ENCODE peak calls at places on chromosomes 12 and 14, in nine cellular contexts. One of them, this sample, is unnamed.

GRCh38 chr14:36585100-36585499 is 2.7 kb upstream of the NKX2-8 start:
- DNase-seq in body of pancreas: no peak
- DNase-seq in choroid plexus epithelial cell: no peak
- DNase-seq in gastrocnemius medialis: no peak
- DNase-seq in astrocyte of the spinal cord: no peak
- DNase-seq in AG10803: no peak
- DNase-seq in astrocyte of the cerebellum: no peak
- DNase-seq in PC-3: no peak
- DNase-seq in neural progenitor cell: no peak
- DNase-seq in this sample: no peak

GRCh38 chr14:100476012-100476822 is 111.0 kb downstream of the BEGAIN start:
- DNase-seq in body of pancreas: peak; percentile 69
- DNase-seq in choroid plexus epithelial cell: peak; percentile 93
- DNase-seq in gastrocnemius medialis: peak; percentile 57
- DNase-seq in astrocyte of the spinal cord: peak; percentile 99
- DNase-seq in AG10803: peak; percentile 94
- DNase-seq in astrocyte of the cerebellum: peak; percentile 99
- DNase-seq in PC-3: peak; percentile 97
- DNase-seq in neural progenitor cell: no peak
- DNase-seq in this sample: no peak

GRCh38 chr14:28767239-28767850 is 758 bp downstream of the FOXG1 start:
- DNase-seq in body of pancreas: no peak
- DNase-seq in choroid plexus epithelial cell: no peak
- DNase-seq in gastrocnemius medialis: no peak
- DNase-seq in astrocyte of the spinal cord: no peak
- DNase-seq in AG10803: no peak
- DNase-seq in astrocyte of the cerebellum: no peak
- DNase-seq in PC-3: no peak
- DNase-seq in neural progenitor cell: no peak
- DNase-seq in this sample: no peak

GRCh38 chr12:125091401-125091800 is 26.2 kb downstream of the AACS start:
- DNase-seq in body of pancreas: no peak
- DNase-seq in choroid plexus epithelial cell: no peak
- DNase-seq in gastrocnemius medialis: no peak
- DNase-seq in astrocyte of the spinal cord: no peak
- DNase-seq in AG10803: no peak
- DNase-seq in astrocyte of the cerebellum: no peak
- DNase-seq in PC-3: no peak
- DNase-seq in neural progenitor cell: no peak
- DNase-seq in this sample: no peak

GRCh38 chr12:19576421-19576925 is 137.2 kb downstream of the AEBP2 start:
- DNase-seq in body of pancreas: no peak
- DNase-seq in choroid plexus epithelial cell: peak; percentile 30
- DNase-seq in gastrocnemius medialis: no peak
- DNase-seq in astrocyte of the spinal cord: peak; percentile 27
- DNase-seq in AG10803: no peak
- DNase-seq in astrocyte of the cerebellum: no peak
- DNase-seq in PC-3: no peak
- DNase-seq in neural progenitor cell: no peak
- DNase-seq in this sample: no peak

GRCh38 chr14:74932401-74932901 is 9.4 kb upstream of the RPS6KL1 start:
- DNase-seq in body of pancreas: no peak
- DNase-seq in choroid plexus epithelial cell: no peak
- DNase-seq in gastrocnemius medialis: peak; percentile 54
- DNase-seq in astrocyte of the spinal cord: no peak
- DNase-seq in AG10803: no peak
- DNase-seq in astrocyte of the cerebellum: no peak
- DNase-seq in PC-3: peak; percentile 34
- DNase-seq in neural progenitor cell: no peak
- DNase-seq in this sample: no peak

GRCh38 chr12:62785941-62786559 is 148.9 kb downstream of the PPM1H start:
- DNase-seq in body of pancreas: no peak
- DNase-seq in choroid plexus epithelial cell: peak; percentile 92
- DNase-seq in gastrocnemius medialis: no peak
- DNase-seq in astrocyte of the spinal cord: peak; percentile 94
- DNase-seq in AG10803: peak; percentile 93
- DNase-seq in astrocyte of the cerebellum: peak; percentile 73
- DNase-seq in PC-3: peak; percentile 98
- DNase-seq in neural progenitor cell: no peak
- DNase-seq in this sample: no peak

GRCh38 chr12:49462103-49462739 is 76.6 kb upstream of the KCNH3 start:
- DNase-seq in body of pancreas: no peak
- DNase-seq in choroid plexus epithelial cell: peak; percentile 33
- DNase-seq in gastrocnemius medialis: peak; percentile 44
- DNase-seq in astrocyte of the spinal cord: no peak
- DNase-seq in AG10803: no peak
- DNase-seq in astrocyte of the cerebellum: no peak
- DNase-seq in PC-3: no peak
- DNase-seq in neural progenitor cell: peak; percentile 16
- DNase-seq in this sample: no peak

GRCh38 chr14:33899723-33900341 is 51.0 kb downstream of the EGLN3 start:
- DNase-seq in body of pancreas: no peak
- DNase-seq in choroid plexus epithelial cell: no peak
- DNase-seq in gastrocnemius medialis: no peak
- DNase-seq in astrocyte of the spinal cord: no peak
- DNase-seq in AG10803: no peak
- DNase-seq in astrocyte of the cerebellum: no peak
- DNase-seq in PC-3: no peak
- DNase-seq in neural progenitor cell: no peak
- DNase-seq in this sample: no peak

GRCh38 chr12:84463756-84464495 is 448.7 kb downstream of the SLC6A15 start:
- DNase-seq in body of pancreas: no peak
- DNase-seq in choroid plexus epithelial cell: no peak
- DNase-seq in gastrocnemius medialis: no peak
- DNase-seq in astrocyte of the spinal cord: peak; percentile 6
- DNase-seq in AG10803: peak; percentile 88
- DNase-seq in astrocyte of the cerebellum: peak; percentile 5
- DNase-seq in PC-3: no peak
- DNase-seq in neural progenitor cell: no peak
- DNase-seq in this sample: no peak

GRCh38 chr12:106898001-106898966 is 57.4 kb upstream of the TMEM263 start:
- DNase-seq in body of pancreas: no peak
- DNase-seq in choroid plexus epithelial cell: no peak
- DNase-seq in gastrocnemius medialis: no peak
- DNase-seq in astrocyte of the spinal cord: no peak
- DNase-seq in AG10803: no peak
- DNase-seq in astrocyte of the cerebellum: no peak
- DNase-seq in PC-3: no peak
- DNase-seq in neural progenitor cell: peak; percentile 48
- DNase-seq in this sample: no peak

GRCh38 chr12:30197392-30198047 is 413.8 kb upstream of the TMTC1 start:
- DNase-seq in body of pancreas: no peak
- DNase-seq in choroid plexus epithelial cell: peak; percentile 31
- DNase-seq in gastrocnemius medialis: no peak
- DNase-seq in astrocyte of the spinal cord: peak; percentile 34
- DNase-seq in AG10803: no peak
- DNase-seq in astrocyte of the cerebellum: peak; percentile 9
- DNase-seq in PC-3: peak; percentile 66
- DNase-seq in neural progenitor cell: no peak
- DNase-seq in this sample: no peak

GRCh38 chr14:31270196-31270772 is 62.7 kb upstream of the HECTD1 start:
- DNase-seq in body of pancreas: peak; percentile 21
- DNase-seq in choroid plexus epithelial cell: peak; percentile 19
- DNase-seq in gastrocnemius medialis: no peak
- DNase-seq in astrocyte of the spinal cord: no peak
- DNase-seq in AG10803: no peak
- DNase-seq in astrocyte of the cerebellum: no peak
- DNase-seq in PC-3: no peak
- DNase-seq in neural progenitor cell: peak; percentile 44
- DNase-seq in this sample: no peak
- TF ChIP-seq CTCF in body of pancreas: no peak
- TF ChIP-seq CTCF in choroid plexus epithelial cell: peak; percentile 47
- TF ChIP-seq CTCF in gastrocnemius medialis: no peak
- TF ChIP-seq CTCF in astrocyte of the spinal cord: no peak
- TF ChIP-seq CTCF in AG10803: peak; percentile 34
- TF ChIP-seq CTCF in astrocyte of the cerebellum: peak; percentile 6
- TF ChIP-seq CTCF in PC-3: peak; percentile 43
- TF ChIP-seq CTCF in neural progenitor cell: peak; percentile 57
- TF ChIP-seq CTCF in this sample: no peak

DNA sequence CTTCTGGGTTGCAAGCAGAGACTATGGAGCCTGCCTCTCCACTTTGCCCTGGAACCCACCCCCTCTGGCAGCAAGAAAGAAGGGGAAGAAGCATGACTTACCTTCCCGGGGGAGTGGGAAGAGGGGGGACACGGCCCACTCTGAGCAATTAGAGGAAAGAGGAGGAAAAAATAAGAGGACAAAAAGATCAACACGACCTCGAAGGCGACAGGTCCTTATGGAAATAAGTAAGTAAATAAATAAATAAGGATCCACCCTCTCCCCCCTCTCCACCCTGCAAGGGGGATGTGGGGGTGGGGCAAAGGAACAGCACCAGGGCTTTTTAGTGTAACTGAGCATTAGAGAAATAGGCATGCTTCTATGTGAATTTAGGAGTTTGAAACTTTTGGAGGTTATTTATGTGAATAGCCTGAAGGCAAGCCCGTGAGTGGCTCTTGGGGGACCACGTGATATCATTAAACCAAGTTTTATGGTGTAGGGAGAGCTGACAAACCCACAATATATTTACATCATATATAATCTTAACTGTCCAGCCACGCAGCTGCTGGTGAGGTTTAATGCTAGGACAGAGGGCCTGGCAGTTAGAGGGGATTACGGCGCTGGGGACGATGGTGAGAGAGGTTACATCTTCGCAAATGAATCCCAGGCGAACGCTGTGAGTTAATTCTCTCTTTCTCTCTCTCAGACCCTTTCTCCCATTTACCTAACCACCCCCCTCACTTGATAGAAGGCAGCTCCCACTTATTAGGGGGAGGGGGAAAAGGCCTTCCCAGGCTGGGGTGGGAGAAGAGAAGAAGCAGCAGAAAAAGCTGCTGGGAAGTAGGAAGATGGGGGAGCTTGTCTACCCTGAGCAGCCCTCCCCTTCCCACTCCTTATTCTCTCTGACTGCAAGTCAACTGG is 4.8 kb downstream of the HOXC5 start:
- DNase-seq in body of pancreas: no peak
- DNase-seq in choroid plexus epithelial cell: no peak
- DNase-seq in gastrocnemius medialis: no peak
- DNase-seq in astrocyte of the spinal cord: no peak
- DNase-seq in AG10803: no peak
- DNase-seq in astrocyte of the cerebellum: no peak
- DNase-seq in PC-3: no peak
- DNase-seq in neural progenitor cell: no peak
- DNase-seq in this sample: no peak
- H3K4me3 ChIP-seq in body of pancreas: no peak overlapping the region
- H3K4me3 ChIP-seq in choroid plexus epithelial cell: no peak overlapping the region
- H3K4me3 ChIP-seq in gastrocnemius medialis: no peak overlapping the region
- H3K4me3 ChIP-seq in astrocyte of the spinal cord: no peak overlapping the region
- H3K4me3 ChIP-seq in AG10803: no peak overlapping the region
- H3K4me3 ChIP-seq in astrocyte of the cerebellum: no peak overlapping the region
- H3K4me3 ChIP-seq in PC-3: no peak overlapping the region
- H3K4me3 ChIP-seq in neural progenitor cell: no peak overlapping the region
- H3K4me3 ChIP-seq in this sample: no peak overlapping the region

GRCh38 chr12:75058228-75058627 is 151.4 kb downstream of the KCNC2 start:
- DNase-seq in body of pancreas: no peak
- DNase-seq in choroid plexus epithelial cell: peak; percentile 13
- DNase-seq in gastrocnemius medialis: no peak
- DNase-seq in astrocyte of the spinal cord: no peak
- DNase-seq in AG10803: no peak
- DNase-seq in astrocyte of the cerebellum: no peak
- DNase-seq in PC-3: peak; percentile 24
- DNase-seq in neural progenitor cell: no peak
- DNase-seq in this sample: no peak
- TF ChIP-seq CTCF in body of pancreas: peak; percentile 23
- TF ChIP-seq CTCF in choroid plexus epithelial cell: no peak
- TF ChIP-seq CTCF in gastrocnemius medialis: no peak
- TF ChIP-seq CTCF in astrocyte of the spinal cord: no peak
- TF ChIP-seq CTCF in AG10803: no peak
- TF ChIP-seq CTCF in astrocyte of the cerebellum: no peak
- TF ChIP-seq CTCF in PC-3: peak; percentile 16
- TF ChIP-seq CTCF in neural progenitor cell: no peak
- TF ChIP-seq CTCF in this sample: no peak

GRCh38 chr12:32756476-32757158 is 920 bp upstream of the YARS2 start:
- DNase-seq in body of pancreas: no peak
- DNase-seq in choroid plexus epithelial cell: no peak
- DNase-seq in gastrocnemius medialis: no peak
- DNase-seq in astrocyte of the spinal cord: no peak
- DNase-seq in AG10803: no peak
- DNase-seq in astrocyte of the cerebellum: no peak
- DNase-seq in PC-3: peak; percentile 55
- DNase-seq in neural progenitor cell: peak; percentile 40
- DNase-seq in this sample: no peak
- H3K4me3 ChIP-seq in body of pancreas: no peak overlapping the region
- H3K4me3 ChIP-seq in choroid plexus epithelial cell: no peak overlapping the region
- H3K4me3 ChIP-seq in gastrocnemius medialis: no peak overlapping the region
- H3K4me3 ChIP-seq in astrocyte of the spinal cord: no peak overlapping the region
- H3K4me3 ChIP-seq in AG10803: peak overlapping the region; percentile 96
- H3K4me3 ChIP-seq in astrocyte of the cerebellum: peak overlapping the region; percentile 76
- H3K4me3 ChIP-seq in PC-3: peak overlapping the region; percentile 93
- H3K4me3 ChIP-seq in neural progenitor cell: peak overlapping the region; percentile 91
- H3K4me3 ChIP-seq in this sample: no peak overlapping the region

GRCh38 chr12:33429468-33429867 is 10.2 kb downstream of the SYT10 start:
- DNase-seq in body of pancreas: no peak
- DNase-seq in choroid plexus epithelial cell: no peak
- DNase-seq in gastrocnemius medialis: no peak
- DNase-seq in astrocyte of the spinal cord: no peak
- DNase-seq in AG10803: no peak
- DNase-seq in astrocyte of the cerebellum: no peak
- DNase-seq in PC-3: no peak
- DNase-seq in neural progenitor cell: no peak
- DNase-seq in this sample: no peak

GRCh38 chr12:33432992-33433391 is 6.6 kb downstream of the SYT10 start:
- DNase-seq in body of pancreas: no peak
- DNase-seq in choroid plexus epithelial cell: no peak
- DNase-seq in gastrocnemius medialis: no peak
- DNase-seq in astrocyte of the spinal cord: no peak
- DNase-seq in AG10803: no peak
- DNase-seq in astrocyte of the cerebellum: no peak
- DNase-seq in PC-3: no peak
- DNase-seq in neural progenitor cell: no peak
- DNase-seq in this sample: no peak

GRCh38 chr12:33431648-33432047 is 8.0 kb downstream of the SYT10 start:
- DNase-seq in body of pancreas: no peak
- DNase-seq in choroid plexus epithelial cell: no peak
- DNase-seq in gastrocnemius medialis: no peak
- DNase-seq in astrocyte of the spinal cord: no peak
- DNase-seq in AG10803: no peak
- DNase-seq in astrocyte of the cerebellum: no peak
- DNase-seq in PC-3: peak; percentile 61
- DNase-seq in neural progenitor cell: no peak
- DNase-seq in this sample: no peak

GRCh38 chr12:33423706-33424105 is 15.9 kb downstream of the SYT10 start:
- DNase-seq in body of pancreas: no peak
- DNase-seq in choroid plexus epithelial cell: no peak
- DNase-seq in gastrocnemius medialis: no peak
- DNase-seq in astrocyte of the spinal cord: no peak
- DNase-seq in AG10803: no peak
- DNase-seq in astrocyte of the cerebellum: no peak
- DNase-seq in PC-3: no peak
- DNase-seq in neural progenitor cell: no peak
- DNase-seq in this sample: no peak

DNA sequence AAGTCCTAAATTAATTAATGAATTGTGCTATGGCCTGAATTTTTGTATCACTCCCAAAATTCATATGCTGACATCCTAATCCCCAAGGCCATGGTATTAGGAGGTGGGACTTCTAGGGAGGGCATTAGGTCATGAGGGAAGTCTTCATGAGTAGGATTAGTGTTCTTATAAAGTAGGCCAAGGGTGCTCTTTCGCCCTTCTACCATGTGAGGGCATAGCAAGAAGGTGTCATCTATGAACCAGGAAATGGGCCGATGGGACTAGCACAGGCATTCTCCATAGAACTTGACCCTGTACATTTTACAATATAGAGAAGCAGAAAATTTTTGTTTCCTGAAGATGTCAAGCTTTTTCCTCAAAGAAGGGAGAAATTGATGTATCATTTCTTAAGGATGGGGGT is 12.5 kb downstream of the SYT10 start:
- DNase-seq in body of pancreas: no peak
- DNase-seq in choroid plexus epithelial cell: no peak
- DNase-seq in gastrocnemius medialis: no peak
- DNase-seq in astrocyte of the spinal cord: no peak
- DNase-seq in AG10803: no peak
- DNase-seq in astrocyte of the cerebellum: no peak
- DNase-seq in PC-3: peak; percentile 45
- DNase-seq in neural progenitor cell: peak; percentile 19
- DNase-seq in this sample: no peak
- TF ChIP-seq CTCF in body of pancreas: no peak
- TF ChIP-seq CTCF in choroid plexus epithelial cell: no peak
- TF ChIP-seq CTCF in gastrocnemius medialis: no peak
- TF ChIP-seq CTCF in astrocyte of the spinal cord: no peak
- TF ChIP-seq CTCF in AG10803: no peak
- TF ChIP-seq CTCF in astrocyte of the cerebellum: no peak
- TF ChIP-seq CTCF in PC-3: peak; percentile 48
- TF ChIP-seq CTCF in neural progenitor cell: peak; percentile 38
- TF ChIP-seq CTCF in this sample: no peak